ENCODE peak calls at places on chromosome 16, in eight cellular contexts. One of them, this sample, is unnamed.

GRCh38 chr16:85402910-85403692 is 210.0 kb upstream of the GSE1 start:
- DNase-seq in tibial nerve: peak; percentile 17
- DNase-seq in Peyer's patch: no peak
- DNase-seq in NB4: peak; percentile 97
- DNase-seq in IMR-90: peak; percentile 77
- DNase-seq in spleen: peak; percentile 63
- DNase-seq in ovary: peak; percentile 51
- DNase-seq in transverse colon: no peak
- DNase-seq in this sample: no peak

GRCh38 chr16:85571813-85572619 is 41.1 kb upstream of the GSE1 start:
- DNase-seq in tibial nerve: no peak
- DNase-seq in ovary: no peak
- DNase-seq in IMR-90: no peak
- DNase-seq in Peyer's patch: no peak
- DNase-seq in transverse colon: peak; percentile 54
- DNase-seq in spleen: no peak
- DNase-seq in NB4: peak; percentile 99
- DNase-seq in this sample: no peak

GRCh38 chr16:66927012-66927436 is 1.7 kb upstream of the RRAD start:
- DNase-seq in IMR-90: peak; percentile 88
- DNase-seq in Peyer's patch: no peak
- DNase-seq in tibial nerve: no peak
- DNase-seq in NB4: peak; percentile 63
- DNase-seq in transverse colon: no peak
- DNase-seq in ovary: no peak
- DNase-seq in spleen: no peak
- DNase-seq in this sample: no peak

GRCh38 chr16:81651758-81652718 is 127.1 kb upstream of the PLCG2 start:
- DNase-seq in spleen: no peak
- DNase-seq in tibial nerve: no peak
- DNase-seq in ovary: peak; percentile 82
- DNase-seq in NB4: no peak
- DNase-seq in IMR-90: no peak
- DNase-seq in transverse colon: no peak
- DNase-seq in Peyer's patch: no peak
- DNase-seq in this sample: no peak

GRCh38 chr16:74667215-74667765 is 613 bp upstream of the RFWD3 start:
- DNase-seq in NB4: peak; percentile 74
- DNase-seq in transverse colon: peak; percentile 19
- DNase-seq in ovary: peak; percentile 41
- DNase-seq in spleen: peak; percentile 86
- DNase-seq in Peyer's patch: peak; percentile 62
- DNase-seq in tibial nerve: no peak
- DNase-seq in IMR-90: peak; percentile 3
- DNase-seq in this sample: no peak

GRCh38 chr16:57470683-57471082 is 8.2 kb downstream of the POLR2C start:
- DNase-seq in NB4: no peak
- DNase-seq in Peyer's patch: peak; percentile 80
- DNase-seq in spleen: peak; percentile 81
- DNase-seq in tibial nerve: no peak
- DNase-seq in ovary: peak; percentile 76
- DNase-seq in IMR-90: no peak
- DNase-seq in transverse colon: peak; percentile 78
- DNase-seq in this sample: no peak

GRCh38 chr16:72094266-72094610 is 591 bp downstream of the DHX38 start:
- DNase-seq in Peyer's patch: no peak
- DNase-seq in NB4: no peak
- DNase-seq in tibial nerve: no peak
- DNase-seq in ovary: no peak
- DNase-seq in IMR-90: no peak
- DNase-seq in spleen: no peak
- DNase-seq in transverse colon: no peak
- DNase-seq in this sample: no peak

GRCh38 chr16:3321802-3322201 is 16.5 kb downstream of the ZNF75A start:
- DNase-seq in tibial nerve: no peak
- DNase-seq in ovary: no peak
- DNase-seq in transverse colon: no peak
- DNase-seq in NB4: no peak
- DNase-seq in Peyer's patch: no peak
- DNase-seq in IMR-90: no peak
- DNase-seq in spleen: no peak
- DNase-seq in this sample: no peak

GRCh38 chr16:85773044-85773443 is 22.1 kb upstream of the C16orf74 start:
- DNase-seq in transverse colon: no peak
- DNase-seq in IMR-90: no peak
- DNase-seq in ovary: no peak
- DNase-seq in Peyer's patch: no peak
- DNase-seq in tibial nerve: no peak
- DNase-seq in NB4: no peak
- DNase-seq in spleen: no peak
- DNase-seq in this sample: no peak

GRCh38 chr16:4059969-4060368 is 56.3 kb downstream of the ADCY9 start:
- DNase-seq in spleen: no peak
- DNase-seq in transverse colon: no peak
- DNase-seq in tibial nerve: no peak
- DNase-seq in Peyer's patch: no peak
- DNase-seq in ovary: no peak
- DNase-seq in NB4: peak; percentile 44
- DNase-seq in IMR-90: no peak
- DNase-seq in this sample: no peak

GRCh38 chr16:51151435-51151950 is 423 bp upstream of the SALL1 start:
- DNase-seq in IMR-90: peak; percentile 70
- DNase-seq in tibial nerve: no peak
- DNase-seq in ovary: peak; percentile 67
- DNase-seq in Peyer's patch: no peak
- DNase-seq in spleen: no peak
- DNase-seq in NB4: no peak
- DNase-seq in transverse colon: peak; percentile 23
- DNase-seq in this sample: no peak

GRCh38 chr16:23339781-23340180 is 37.7 kb downstream of the SCNN1B start:
- DNase-seq in transverse colon: no peak
- DNase-seq in IMR-90: no peak
- DNase-seq in NB4: no peak
- DNase-seq in Peyer's patch: no peak
- DNase-seq in tibial nerve: no peak
- DNase-seq in ovary: no peak
- DNase-seq in spleen: no peak
- DNase-seq in this sample: no peak

GRCh38 chr16:65388592-65388991 is 266.7 kb upstream of the CDH11 start:
- DNase-seq in ovary: no peak
- DNase-seq in Peyer's patch: no peak
- DNase-seq in IMR-90: peak; percentile 69
- DNase-seq in spleen: no peak
- DNase-seq in transverse colon: no peak
- DNase-seq in tibial nerve: no peak
- DNase-seq in NB4: no peak
- DNase-seq in this sample: no peak

GRCh38 chr16:27315333-27316037 is 1.7 kb downstream of the IL4R start:
- DNase-seq in transverse colon: peak; percentile 60
- DNase-seq in spleen: peak; percentile 89
- DNase-seq in tibial nerve: no peak
- DNase-seq in Peyer's patch: peak; percentile 59
- DNase-seq in IMR-90: peak; percentile 65
- DNase-seq in ovary: no peak
- DNase-seq in NB4: peak; percentile 88
- DNase-seq in this sample: peak; percentile 93
- TF ChIP-seq CTCF in transverse colon: no peak
- TF ChIP-seq CTCF in spleen: peak; percentile 18
- TF ChIP-seq CTCF in tibial nerve: no peak
- TF ChIP-seq CTCF in Peyer's patch: no peak
- TF ChIP-seq CTCF in IMR-90: no peak
- TF ChIP-seq CTCF in ovary: no peak
- TF ChIP-seq CTCF in NB4: no peak
- TF ChIP-seq CTCF in this sample: no peak

GRCh38 chr16:30559690-30560089 is 1.5 kb upstream of the ZNF764 start:
- DNase-seq in transverse colon: no peak
- DNase-seq in IMR-90: no peak
- DNase-seq in ovary: no peak
- DNase-seq in NB4: no peak
- DNase-seq in Peyer's patch: no peak
- DNase-seq in spleen: no peak
- DNase-seq in tibial nerve: no peak
- DNase-seq in this sample: no peak

GRCh38 chr16:30561212-30561816 is 3.1 kb upstream of the ZNF764 start:
- DNase-seq in Peyer's patch: peak; percentile 68
- DNase-seq in spleen: peak; percentile 86
- DNase-seq in transverse colon: peak; percentile 44
- DNase-seq in IMR-90: no peak
- DNase-seq in ovary: peak; percentile 62
- DNase-seq in NB4: no peak
- DNase-seq in tibial nerve: no peak
- DNase-seq in this sample: no peak

GRCh38 chr16:30557950-30558788 is at the start of gene ZNF764:
- DNase-seq in Peyer's patch: peak; percentile 97
- DNase-seq in spleen: peak; percentile 99
- DNase-seq in ovary: peak; percentile 97
- DNase-seq in tibial nerve: peak; percentile 97
- DNase-seq in NB4: peak; percentile 98
- DNase-seq in transverse colon: peak; percentile 99
- DNase-seq in IMR-90: peak; percentile 96
- DNase-seq in this sample: peak; percentile 98

GRCh38 chr16:30557397-30557949 is 701 bp downstream of the ZNF764 start:
- DNase-seq in Peyer's patch: no peak
- DNase-seq in spleen: no peak
- DNase-seq in tibial nerve: no peak
- DNase-seq in IMR-90: no peak
- DNase-seq in transverse colon: no peak
- DNase-seq in ovary: no peak
- DNase-seq in NB4: no peak
- DNase-seq in this sample: no peak

GRCh38 chr16:30558789-30559377 is 709 bp upstream of the ZNF764 start:
- DNase-seq in transverse colon: no peak
- DNase-seq in IMR-90: no peak
- DNase-seq in spleen: no peak
- DNase-seq in tibial nerve: no peak
- DNase-seq in Peyer's patch: no peak
- DNase-seq in NB4: no peak
- DNase-seq in ovary: no peak
- DNase-seq in this sample: no peak
- H3K4me3 ChIP-seq in transverse colon: peak overlapping the region; percentile 68
- H3K4me3 ChIP-seq in IMR-90: peak overlapping the region; percentile 44
- H3K4me3 ChIP-seq in spleen: peak overlapping the region; percentile 82
- H3K4me3 ChIP-seq in tibial nerve: peak overlapping the region; percentile 90
- H3K4me3 ChIP-seq in Peyer's patch: peak overlapping the region; percentile 39
- H3K4me3 ChIP-seq in NB4: peak overlapping the region; percentile 38
- H3K4me3 ChIP-seq in ovary: peak overlapping the region; percentile 13
- H3K4me3 ChIP-seq in this sample: no peak overlapping the region

GRCh38 chr16:1613240-1613639 is 1.1 kb downstream of the CRAMP1 start:
- DNase-seq in tibial nerve: no peak
- DNase-seq in transverse colon: no peak
- DNase-seq in spleen: no peak
- DNase-seq in IMR-90: no peak
- DNase-seq in Peyer's patch: no peak
- DNase-seq in NB4: peak; percentile 40
- DNase-seq in ovary: no peak
- DNase-seq in this sample: no peak

GRCh38 chr16:1610841-1611653 is 825 bp downstream of the IFT140 start:
- DNase-seq in spleen: no peak
- DNase-seq in transverse colon: peak; percentile 12
- DNase-seq in Peyer's patch: no peak
- DNase-seq in ovary: peak; percentile 39
- DNase-seq in tibial nerve: no peak
- DNase-seq in NB4: peak; percentile 32
- DNase-seq in IMR-90: no peak
- DNase-seq in this sample: no peak

GRCh38 chr16:1613728-1614225 is 1.6 kb downstream of the CRAMP1 start:
- DNase-seq in Peyer's patch: no peak
- DNase-seq in ovary: peak; percentile 45
- DNase-seq in transverse colon: peak; percentile 24
- DNase-seq in spleen: peak; percentile 82
- DNase-seq in NB4: peak; percentile 25
- DNase-seq in tibial nerve: no peak
- DNase-seq in IMR-90: no peak
- DNase-seq in this sample: peak; percentile 88

GRCh38 chr16:1614226-1615102 is 2.3 kb downstream of the CRAMP1 start:
- DNase-seq in Peyer's patch: peak; percentile 61
- DNase-seq in transverse colon: peak; percentile 17
- DNase-seq in NB4: peak; percentile 54
- DNase-seq in ovary: peak; percentile 50
- DNase-seq in spleen: peak; percentile 81
- DNase-seq in IMR-90: peak; percentile 30
- DNase-seq in tibial nerve: no peak
- DNase-seq in this sample: no peak

GRCh38 chr16:1612320-1613111 is at the start of gene CRAMP1:
- DNase-seq in ovary: no peak
- DNase-seq in NB4: peak; percentile 32
- DNase-seq in tibial nerve: no peak
- DNase-seq in spleen: no peak
- DNase-seq in transverse colon: peak; percentile 13
- DNase-seq in IMR-90: no peak
- DNase-seq in Peyer's patch: no peak
- DNase-seq in this sample: peak; percentile 86
- TF ChIP-seq POLR2A in ovary: peak; percentile 33
- TF ChIP-seq POLR2A in NB4: peak; percentile 8
- TF ChIP-seq POLR2A in tibial nerve: no peak
- TF ChIP-seq POLR2A in spleen: no peak
- TF ChIP-seq POLR2A in transverse colon: no peak
- TF ChIP-seq POLR2A in IMR-90: peak; percentile 82
- TF ChIP-seq POLR2A in Peyer's patch: peak; percentile 31
- TF ChIP-seq POLR2A in this sample: no peak

GRCh38 chr16:75803753-75804152 is 77.5 kb upstream of the CPHXL start:
- DNase-seq in IMR-90: no peak
- DNase-seq in transverse colon: no peak
- DNase-seq in spleen: no peak
- DNase-seq in ovary: no peak
- DNase-seq in tibial nerve: no peak
- DNase-seq in Peyer's patch: no peak
- DNase-seq in NB4: no peak
- DNase-seq in this sample: no peak

GRCh38 chr16:75805946-75806345 is 79.7 kb upstream of the CPHXL start:
- DNase-seq in ovary: no peak
- DNase-seq in Peyer's patch: no peak
- DNase-seq in spleen: no peak
- DNase-seq in IMR-90: no peak
- DNase-seq in tibial nerve: no peak
- DNase-seq in NB4: no peak
- DNase-seq in transverse colon: no peak
- DNase-seq in this sample: no peak

GRCh38 chr16:75798714-75799113 is 72.4 kb upstream of the CPHXL start:
- DNase-seq in NB4: no peak
- DNase-seq in transverse colon: no peak
- DNase-seq in ovary: no peak
- DNase-seq in tibial nerve: no peak
- DNase-seq in spleen: no peak
- DNase-seq in IMR-90: no peak
- DNase-seq in Peyer's patch: no peak
- DNase-seq in this sample: no peak

GRCh38 chr16:75804368-75804767 is 78.1 kb upstream of the CPHXL start:
- DNase-seq in spleen: no peak
- DNase-seq in transverse colon: no peak
- DNase-seq in NB4: no peak
- DNase-seq in IMR-90: no peak
- DNase-seq in ovary: no peak
- DNase-seq in tibial nerve: no peak
- DNase-seq in Peyer's patch: no peak
- DNase-seq in this sample: no peak

DNA sequence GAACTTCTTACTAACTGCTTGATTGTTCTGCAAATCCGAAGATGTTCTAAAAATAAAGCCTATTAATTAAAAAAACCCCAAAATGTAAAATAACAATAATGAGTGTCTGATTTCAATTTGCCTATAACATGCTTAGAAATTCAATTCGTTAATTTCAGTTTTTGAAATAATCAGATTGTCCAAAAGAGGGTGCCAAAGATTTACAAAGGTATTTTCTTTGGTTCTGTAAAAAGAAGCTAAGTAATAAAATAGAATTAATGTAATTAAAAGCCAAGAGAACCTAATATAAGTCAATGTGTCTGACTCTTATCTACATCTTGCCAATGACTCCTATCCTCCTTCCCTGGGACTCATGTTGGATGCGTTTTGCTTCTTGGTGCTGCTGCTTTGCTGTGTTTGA is 75.0 kb upstream of the CPHXL start:
- DNase-seq in tibial nerve: no peak
- DNase-seq in NB4: peak; percentile 4
- DNase-seq in transverse colon: no peak
- DNase-seq in ovary: no peak
- DNase-seq in spleen: no peak
- DNase-seq in IMR-90: no peak
- DNase-seq in Peyer's patch: no peak
- DNase-seq in this sample: no peak
- TF ChIP-seq CTCF in tibial nerve: no peak
- TF ChIP-seq CTCF in NB4: no peak
- TF ChIP-seq CTCF in transverse colon: no peak
- TF ChIP-seq CTCF in ovary: no peak
- TF ChIP-seq CTCF in spleen: no peak
- TF ChIP-seq CTCF in IMR-90: peak; percentile 53
- TF ChIP-seq CTCF in Peyer's patch: no peak
- TF ChIP-seq CTCF in this sample: no peak

This sample was measured in lower leg skin.